ENCODE peak calls at places on chromosomes 2 and 18, in nine cellular contexts. One of them, this sample, is unnamed.

GRCh38 chr18:6885992-6886823 is 156.7 kb downstream of the ARHGAP28 start:
- DNase-seq in PC-9: no peak
- DNase-seq in nephron progenitor cell: peak
- DNase-seq in lower lobe of right lung: no peak
- DNase-seq in CD8-positive, alpha-beta memory T cell: no peak
- DNase-seq in iPS-NIHi11: peak
- DNase-seq in NCI-H1105 treated with DMSO at 0.1 percent for 48 hours: peak
- DNase-seq in DMS 273 treated with DMSO at 0.1 percent for 48 hours: no peak
- DNase-seq in small intestine: peak
- DNase-seq in this sample: no peak

GRCh38 chr18:48824231-48824970 is 126.4 kb downstream of the SMAD7 start:
- DNase-seq in PC-9: no peak
- DNase-seq in nephron progenitor cell: no peak
- DNase-seq in lower lobe of right lung: peak
- DNase-seq in CD8-positive, alpha-beta memory T cell: no peak
- DNase-seq in iPS-NIHi11: no peak
- DNase-seq in NCI-H1105 treated with DMSO at 0.1 percent for 48 hours: no peak
- DNase-seq in DMS 273 treated with DMSO at 0.1 percent for 48 hours: no peak
- DNase-seq in small intestine: no peak
- DNase-seq in this sample: no peak

GRCh38 chr2:101776172-101777043 is 78.9 kb downstream of the MAP4K4 start:
- DNase-seq in PC-9: no peak
- DNase-seq in nephron progenitor cell: peak
- DNase-seq in lower lobe of right lung: no peak
- DNase-seq in CD8-positive, alpha-beta memory T cell: no peak
- DNase-seq in iPS-NIHi11: peak
- DNase-seq in NCI-H1105 treated with DMSO at 0.1 percent for 48 hours: peak
- DNase-seq in DMS 273 treated with DMSO at 0.1 percent for 48 hours: peak
- DNase-seq in small intestine: peak
- DNase-seq in this sample: no peak

GRCh38 chr2:159286709-159287441 is 372 bp upstream of the WDSUB1 start:
- DNase-seq in PC-9: peak
- DNase-seq in nephron progenitor cell: peak
- DNase-seq in lower lobe of right lung: peak
- DNase-seq in CD8-positive, alpha-beta memory T cell: peak
- DNase-seq in iPS-NIHi11: peak
- DNase-seq in NCI-H1105 treated with DMSO at 0.1 percent for 48 hours: peak
- DNase-seq in DMS 273 treated with DMSO at 0.1 percent for 48 hours: peak
- DNase-seq in small intestine: peak
- DNase-seq in this sample: peak

GRCh38 chr18:34153711-34154110 is 71.0 kb downstream of the NOL4 start:
- DNase-seq in PC-9: no peak
- DNase-seq in nephron progenitor cell: no peak
- DNase-seq in lower lobe of right lung: no peak
- DNase-seq in CD8-positive, alpha-beta memory T cell: no peak
- DNase-seq in iPS-NIHi11: no peak
- DNase-seq in NCI-H1105 treated with DMSO at 0.1 percent for 48 hours: peak
- DNase-seq in DMS 273 treated with DMSO at 0.1 percent for 48 hours: no peak
- DNase-seq in small intestine: peak
- DNase-seq in this sample: no peak

GRCh38 chr2:205776139-205776538 is 93.8 kb downstream of the NRP2 start:
- DNase-seq in PC-9: no peak
- DNase-seq in nephron progenitor cell: peak
- DNase-seq in lower lobe of right lung: peak
- DNase-seq in CD8-positive, alpha-beta memory T cell: no peak
- DNase-seq in iPS-NIHi11: peak
- DNase-seq in NCI-H1105 treated with DMSO at 0.1 percent for 48 hours: no peak
- DNase-seq in DMS 273 treated with DMSO at 0.1 percent for 48 hours: no peak
- DNase-seq in small intestine: peak
- DNase-seq in this sample: no peak

GRCh38 chr2:204272089-204272488 is 273.2 kb upstream of the PARD3B start:
- DNase-seq in PC-9: no peak
- DNase-seq in nephron progenitor cell: no peak
- DNase-seq in lower lobe of right lung: no peak
- DNase-seq in CD8-positive, alpha-beta memory T cell: no peak
- DNase-seq in iPS-NIHi11: no peak
- DNase-seq in NCI-H1105 treated with DMSO at 0.1 percent for 48 hours: no peak
- DNase-seq in DMS 273 treated with DMSO at 0.1 percent for 48 hours: no peak
- DNase-seq in small intestine: no peak
- DNase-seq in this sample: no peak

GRCh38 chr2:102114290-102114721 is 28.2 kb upstream of the IL1R1 start:
- DNase-seq in PC-9: peak
- DNase-seq in nephron progenitor cell: no peak
- DNase-seq in lower lobe of right lung: no peak
- DNase-seq in CD8-positive, alpha-beta memory T cell: no peak
- DNase-seq in iPS-NIHi11: no peak
- DNase-seq in NCI-H1105 treated with DMSO at 0.1 percent for 48 hours: no peak
- DNase-seq in DMS 273 treated with DMSO at 0.1 percent for 48 hours: no peak
- DNase-seq in small intestine: no peak
- DNase-seq in this sample: peak

GRCh38 chr18:70072678-70073077 is 125.0 kb upstream of the CD226 start:
- DNase-seq in PC-9: no peak
- DNase-seq in nephron progenitor cell: no peak
- DNase-seq in lower lobe of right lung: no peak
- DNase-seq in CD8-positive, alpha-beta memory T cell: no peak
- DNase-seq in iPS-NIHi11: no peak
- DNase-seq in NCI-H1105 treated with DMSO at 0.1 percent for 48 hours: peak
- DNase-seq in DMS 273 treated with DMSO at 0.1 percent for 48 hours: no peak
- DNase-seq in small intestine: peak
- DNase-seq in this sample: no peak

GRCh38 chr2:59530258-59530657 is 1023.2 kb downstream of the BCL11A start:
- DNase-seq in PC-9: no peak
- DNase-seq in nephron progenitor cell: no peak
- DNase-seq in lower lobe of right lung: no peak
- DNase-seq in CD8-positive, alpha-beta memory T cell: no peak
- DNase-seq in iPS-NIHi11: no peak
- DNase-seq in NCI-H1105 treated with DMSO at 0.1 percent for 48 hours: no peak
- DNase-seq in DMS 273 treated with DMSO at 0.1 percent for 48 hours: no peak
- DNase-seq in small intestine: no peak
- DNase-seq in this sample: no peak

GRCh38 chr2:104412384-104412783 is 441.5 kb upstream of the POU3F3 start:
- DNase-seq in PC-9: no peak
- DNase-seq in nephron progenitor cell: peak
- DNase-seq in lower lobe of right lung: no peak
- DNase-seq in CD8-positive, alpha-beta memory T cell: no peak
- DNase-seq in iPS-NIHi11: peak
- DNase-seq in NCI-H1105 treated with DMSO at 0.1 percent for 48 hours: peak
- DNase-seq in DMS 273 treated with DMSO at 0.1 percent for 48 hours: no peak
- DNase-seq in small intestine: peak
- DNase-seq in this sample: no peak

GRCh38 chr2:33133436-33133835 is 186.7 kb downstream of the LTBP1 start:
- DNase-seq in PC-9: no peak
- DNase-seq in nephron progenitor cell: no peak
- DNase-seq in lower lobe of right lung: no peak
- DNase-seq in CD8-positive, alpha-beta memory T cell: no peak
- DNase-seq in iPS-NIHi11: no peak
- DNase-seq in NCI-H1105 treated with DMSO at 0.1 percent for 48 hours: no peak
- DNase-seq in DMS 273 treated with DMSO at 0.1 percent for 48 hours: no peak
- DNase-seq in small intestine: no peak
- DNase-seq in this sample: no peak

GRCh38 chr2:237590272-237591020 is at the start of gene RAB17:
- DNase-seq in PC-9: peak
- DNase-seq in nephron progenitor cell: no peak
- DNase-seq in lower lobe of right lung: peak
- DNase-seq in CD8-positive, alpha-beta memory T cell: no peak
- DNase-seq in iPS-NIHi11: peak
- DNase-seq in NCI-H1105 treated with DMSO at 0.1 percent for 48 hours: peak
- DNase-seq in DMS 273 treated with DMSO at 0.1 percent for 48 hours: no peak
- DNase-seq in small intestine: peak
- DNase-seq in this sample: no peak

GRCh38 chr2:230220347-230220969 is 674 bp upstream of the SP110 start:
- DNase-seq in PC-9: no peak
- DNase-seq in nephron progenitor cell: no peak
- DNase-seq in lower lobe of right lung: no peak
- DNase-seq in CD8-positive, alpha-beta memory T cell: no peak
- DNase-seq in iPS-NIHi11: no peak
- DNase-seq in NCI-H1105 treated with DMSO at 0.1 percent for 48 hours: no peak
- DNase-seq in DMS 273 treated with DMSO at 0.1 percent for 48 hours: no peak
- DNase-seq in small intestine: no peak
- DNase-seq in this sample: no peak

GRCh38 chr2:121185571-121186074 is 99.4 kb downstream of the TFCP2L1 start:
- DNase-seq in PC-9: peak
- DNase-seq in nephron progenitor cell: no peak
- DNase-seq in lower lobe of right lung: no peak
- DNase-seq in CD8-positive, alpha-beta memory T cell: no peak
- DNase-seq in iPS-NIHi11: no peak
- DNase-seq in NCI-H1105 treated with DMSO at 0.1 percent for 48 hours: no peak
- DNase-seq in DMS 273 treated with DMSO at 0.1 percent for 48 hours: no peak
- DNase-seq in small intestine: no peak
- DNase-seq in this sample: peak

GRCh38 chr18:12010187-12010802 is 29.0 kb downstream of the IMPA2 start:
- DNase-seq in PC-9: no peak
- DNase-seq in nephron progenitor cell: no peak
- DNase-seq in lower lobe of right lung: no peak
- DNase-seq in CD8-positive, alpha-beta memory T cell: no peak
- DNase-seq in iPS-NIHi11: no peak
- DNase-seq in NCI-H1105 treated with DMSO at 0.1 percent for 48 hours: no peak
- DNase-seq in DMS 273 treated with DMSO at 0.1 percent for 48 hours: no peak
- DNase-seq in small intestine: peak
- DNase-seq in this sample: no peak

GRCh38 chr2:218898109-218898878 is 17.6 kb downstream of the WNT10A start:
- DNase-seq in PC-9: no peak
- DNase-seq in nephron progenitor cell: peak
- DNase-seq in lower lobe of right lung: peak
- DNase-seq in CD8-positive, alpha-beta memory T cell: peak
- DNase-seq in iPS-NIHi11: peak
- DNase-seq in NCI-H1105 treated with DMSO at 0.1 percent for 48 hours: peak
- DNase-seq in DMS 273 treated with DMSO at 0.1 percent for 48 hours: no peak
- DNase-seq in small intestine: peak
- DNase-seq in this sample: no peak

This sample was measured in skeletal muscle cell.